ENCODE peak calls at places on chromosomes 11 and 22, in four cellular contexts. H, D, X and C are unnamed samples.

GRCh38 chr11:32434387-32435151 is 770 bp downstream of the WT1 start:
- DNase-seq in X (no peak), D (no peak), H (peak; percentile 76), C (no peak)

GRCh38 chr11:97201743-97202612 is 812.2 kb downstream of the JRKL start:
- DNase-seq in D (no peak), X (no peak), H (no peak), C (no peak)

GRCh38 chr11:2825886-2826678 is 59.5 kb downstream of the CDKN1C start:
- DNase-seq in D (peak; percentile 89), X (peak; percentile 95), H (no peak), C (peak; percentile 96)

GRCh38 chr11:68099474-68100405 is 21.4 kb downstream of the CHKA start:
- DNase-seq in H (no peak), X (no peak), D (no peak), C (no peak)

GRCh38 chr11:35725880-35726279 is 63.3 kb downstream of the TRIM44 start:
- DNase-seq in D (peak; percentile 81), H (peak; percentile 20), X (peak; percentile 88), C (no peak)

GRCh38 chr11:8263769-8264410 is at the start of gene LMO1:
- DNase-seq in H (peak; percentile 86), D (peak; percentile 49), X (peak; percentile 62), C (peak; percentile 93)

GRCh38 chr11:107655607-107656006 is 56.2 kb downstream of the SLN start:
- DNase-seq in H (no peak), X (no peak), D (no peak), C (no peak)

GRCh38 chr11:45379162-45379863 is 93.2 kb upstream of the SYT13 start:
- DNase-seq in X (no peak), D (no peak), H (no peak), C (no peak)

GRCh38 chr11:72084960-72085359 is 4.3 kb downstream of the LRRC51 start:
- DNase-seq in H (no peak), X (no peak), D (no peak), C (no peak)

GRCh38 chr11:72954860-72955259 is 140.6 kb downstream of the ATG16L2 start:
- DNase-seq in D (no peak), H (no peak), X (no peak), C (no peak)

GRCh38 chr11:75193271-75193670 is 42.4 kb downstream of the SLCO2B1 start:
- DNase-seq in H (no peak), X (no peak), D (no peak), C (no peak)

GRCh38 chr22:28952857-28953256 is 69.5 kb downstream of the ZNRF3 start:
- DNase-seq in H (no peak), X (peak; percentile 80), D (no peak), C (peak; percentile 55)

GRCh38 chr11:1762537-1763302 is 1.0 kb downstream of the CTSD start:
- DNase-seq in X (no peak), H (peak; percentile 68), D (peak; percentile 65), C (no peak)

GRCh38 chr11:62889484-62890437 is 9.1 kb downstream of the SLC3A2 start:
- DNase-seq in D (no peak), X (peak; percentile 23), H (peak; percentile 36), C (no peak)

GRCh38 chr11:73240190-73240781 is 22.2 kb downstream of the P2RY2 start:
- DNase-seq in D (peak; percentile 25), H (no peak), X (peak; percentile 72), C (peak; percentile 45)

GRCh38 chr11:83713701-83714100 is 427.5 kb upstream of the CCDC90B start:
- DNase-seq in D (no peak), X (peak; percentile 3), H (no peak), C (peak; percentile 22)

GRCh38 chr11:109109150-109109549 is 312.8 kb upstream of the C11orf87 start:
- DNase-seq in H (no peak), D (no peak), X (no peak), C (no peak)

GRCh38 chr22:45779351-45779750 is 107.7 kb downstream of the ATXN10 start:
- DNase-seq in D (no peak), X (no peak), H (no peak), C (no peak)

GRCh38 chr22:45775569-45776312 is 104.1 kb downstream of the ATXN10 start:
- DNase-seq in H (no peak), X (no peak), D (no peak), C (no peak)

GRCh38 chr22:45777046-45777851 is 105.6 kb downstream of the ATXN10 start:
- DNase-seq in X (peak; percentile 63), H (no peak), D (peak; percentile 60), C (peak; percentile 54)

GRCh38 chr22:45776313-45776585 is 104.6 kb downstream of the ATXN10 start:
- DNase-seq in H (no peak), D (no peak), X (no peak), C (no peak)

DNA sequence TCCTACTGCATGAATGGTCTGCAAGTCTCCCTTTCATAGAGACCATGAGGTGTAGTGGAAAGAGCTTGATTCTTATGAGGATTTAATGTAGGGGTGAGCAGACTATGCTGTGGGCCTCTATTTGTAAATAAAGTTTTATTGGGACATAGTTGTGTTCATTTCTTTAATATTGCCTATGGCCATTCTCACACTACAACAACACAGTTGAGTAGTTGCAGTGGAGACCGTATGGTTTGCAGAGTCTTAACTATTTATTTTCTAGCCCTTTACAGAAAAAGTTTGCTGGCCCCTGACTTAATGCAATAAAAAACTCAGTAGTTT is 106.2 kb downstream of the ATXN10 start:
- DNase-seq in X (no peak), H (no peak), D (no peak), C (no peak)
- H3K4me3 ChIP-seq in X (no peak overlapping the region), H (no peak overlapping the region), D (no peak overlapping the region), C (no peak overlapping the region)

GRCh38 chr11:44138980-44139379 is 43.5 kb downstream of the EXT2 start:
- DNase-seq in D (no peak), H (no peak), X (no peak), C (no peak)
- H3K9ac ChIP-seq in D (no peak overlapping the region), H (no peak overlapping the region), X (no peak overlapping the region), C (no peak overlapping the region)

GRCh38 chr11:117016246-117016645 is 82.0 kb downstream of the SIK3 start:
- DNase-seq in D (no peak), H (no peak), X (no peak), C (no peak)
- H3K36me3 ChIP-seq in D (no peaks in the 10 kb centered on the region), H (no peaks in the 10 kb centered on the region), X (no peaks in the 10 kb centered on the region), C (no peaks in the 10 kb centered on the region)

DNA sequence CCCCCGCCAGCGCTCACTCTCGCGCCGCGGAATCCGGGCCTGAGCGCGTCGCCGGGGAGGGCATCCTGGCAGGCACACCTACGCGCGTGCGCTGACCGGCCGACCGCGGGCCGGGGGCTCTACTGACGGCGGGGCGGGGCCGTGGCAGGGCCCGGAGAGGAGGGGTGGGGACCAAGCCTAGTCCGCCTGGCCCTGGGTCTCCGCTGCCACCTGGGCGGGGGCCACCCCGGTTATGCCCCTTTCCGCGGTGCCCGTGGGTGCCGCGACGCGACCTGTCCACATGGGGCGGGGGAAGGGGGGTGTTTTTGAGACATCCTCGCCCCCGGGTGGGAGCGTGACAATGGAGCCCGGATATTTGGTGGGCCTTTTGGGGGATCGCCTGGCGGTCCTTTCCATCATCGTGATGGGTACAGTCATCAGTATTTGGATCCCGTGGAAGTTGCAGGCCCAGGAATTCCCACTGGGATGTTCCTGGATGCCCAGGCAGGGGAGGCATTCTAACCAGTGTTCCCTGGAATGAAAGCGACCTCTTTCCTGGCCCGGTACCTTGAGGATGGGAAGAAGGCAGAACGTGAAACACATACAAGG is 2.2 kb downstream of the NCAM1 start:
- DNase-seq in D (no peak), X (no peak), H (no peak), C (no peak)
- H3K4me3 ChIP-seq in D (no peak overlapping the region), X (no peak overlapping the region), H (no peak overlapping the region), C (peak overlapping the region; percentile 72)

DNA sequence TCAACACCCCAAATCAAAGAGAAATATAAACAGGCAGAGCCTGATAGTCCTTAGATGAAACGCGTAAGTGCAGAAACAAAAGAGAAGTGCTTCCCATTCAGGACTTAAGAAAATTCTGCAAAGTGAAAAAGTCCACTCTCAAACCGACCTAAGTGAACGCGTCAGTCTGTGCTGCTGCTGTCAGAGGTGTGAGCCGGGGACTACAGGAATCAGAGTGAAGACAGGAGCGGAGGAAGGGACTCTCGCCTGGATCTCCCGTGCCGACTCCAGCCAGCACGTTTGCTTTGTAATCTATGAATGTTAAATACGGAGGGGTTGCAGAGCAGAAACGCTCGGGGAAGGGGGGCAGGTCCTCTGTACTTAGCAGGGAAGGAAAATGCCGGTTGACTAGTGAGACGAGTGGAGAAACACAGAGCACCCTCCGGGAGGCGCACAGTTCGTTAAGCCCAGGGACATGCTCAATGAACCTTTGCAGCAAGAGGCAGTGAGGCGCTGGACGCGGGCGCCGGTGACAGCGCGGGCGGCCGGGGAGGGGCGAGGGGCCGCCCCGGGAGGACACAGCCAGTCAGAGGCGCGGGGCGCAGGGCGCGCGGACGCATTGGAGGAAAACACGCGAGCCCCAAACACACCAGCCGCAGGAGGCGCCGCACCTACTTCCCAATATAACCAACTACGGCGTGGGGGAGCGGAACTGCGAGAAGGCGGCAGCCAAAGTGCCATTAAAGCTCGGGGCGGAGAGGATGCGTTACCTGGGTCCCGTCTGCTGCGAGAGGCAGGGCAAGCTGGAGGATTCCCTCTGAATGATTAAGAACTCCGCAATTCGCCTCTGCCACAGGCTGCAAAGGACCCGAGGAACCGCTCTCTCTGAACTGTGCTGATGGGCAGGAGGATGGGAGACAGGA is at the start of gene CNTN5:
- DNase-seq in D (peak; percentile 4), H (peak; percentile 6), X (peak; percentile 5), C (peak; percentile 34)
- H3K9ac ChIP-seq in D (no peak within 1 kb of the TSS), H (peak within 1 kb of the TSS; percentile 70), X (no peak within 1 kb of the TSS), C (no peak within 1 kb of the TSS)